ENCODE peak calls at places on chromosomes 12 and 14, in nine cellular contexts. L is activated CD4-positive, CD25-positive, alpha-beta regulatory T cell treated with anti-CD3 and anti-CD28 coated beads, Interleukin-2, amount 50 U/mL, for 72 hours; I is coronary artery; R is GM18507; X is right lobe of liver; F is B cell; A is stimulated activated CD8-positive, alpha-beta memory T cell treated with anti-CD3 and anti-CD28 coated beads, Interleukin-2, amount 100 ng/mL, for 1 hour; T is midbrain; V is HuH-7.5. M is an unnamed sample.

GRCh38 chr12:114669501-114670256 is 14.3 kb downstream of the TBX3 start:
- DNase-seq in L (no peak), I (no peak), R (no peak), X (no peak), F (no peak), A (no peak), T (no peak), V (peak; percentile 20), M (no peak)

GRCh38 chr12:128190614-128191013 is 76.4 kb upstream of the TMEM132C start:
- DNase-seq in L (no peak), I (no peak), R (no peak), X (no peak), F (no peak), A (no peak), T (peak; percentile 1), V (no peak), M (peak; percentile 11)

GRCh38 chr14:103317251-103317650 is 16.8 kb upstream of the EIF5 start:
- DNase-seq in L (no peak), I (no peak), R (no peak), X (no peak), F (no peak), A (no peak), T (no peak), V (no peak), M (no peak)

GRCh38 chr12:112450725-112451124 is 32.0 kb downstream of the PTPN11 start:
- DNase-seq in L (no peak), I (no peak), R (no peak), X (no peak), F (no peak), A (no peak), T (peak; percentile 39), V (no peak), M (no peak)

GRCh38 chr14:68426661-68427549 is 366.0 kb downstream of the ZFP36L1 start:
- DNase-seq in L (no peak), I (no peak), R (no peak), X (no peak), F (no peak), A (no peak), T (no peak), V (no peak), M (no peak)

GRCh38 chr12:30694412-30694955 is 1.2 kb downstream of the IPO8 start:
- DNase-seq in L (no peak), I (no peak), R (no peak), X (no peak), F (no peak), A (no peak), T (no peak), V (no peak), M (no peak)

GRCh38 chr14:68695326-68695768 is 97.5 kb downstream of the ZFP36L1 start:
- DNase-seq in L (peak; percentile 51), I (peak; percentile 79), R (peak; percentile 84), X (peak; percentile 20), F (no peak), A (peak; percentile 15), T (no peak), V (no peak), M (no peak)

GRCh38 chr14:89251066-89251465 is 166.0 kb downstream of the FOXN3 start:
- DNase-seq in L (no peak), I (peak; percentile 4), R (no peak), X (no peak), F (no peak), A (no peak), T (no peak), V (no peak), M (no peak)

GRCh38 chr14:50082784-50083466 is 33.4 kb downstream of the VCPKMT start:
- DNase-seq in L (peak; percentile 72), I (no peak), R (no peak), X (no peak), F (peak; percentile 78), A (peak; percentile 69), T (no peak), V (no peak), M (no peak)